ENCODE peak calls at places on chromosomes 11 and 22, in seven cellular contexts. R is prostate gland; W is nephron progenitor cell; M is fibroblast of villous mesenchyme; H is Caco-2; Q is CD8-positive, alpha-beta T cell; X is colonic mucosa. A is an unnamed sample.

GRCh38 chr22:16131918-16132317 is 442.1 kb downstream of the POTEH start:
- DNase-seq in R (no peak), W (no peak), M (no peak), H (no peak), Q (no peak), X (no peak), A (no peak)

GRCh38 chr11:91244921-91245320 is 979.7 kb upstream of the FAT3 start:
- DNase-seq in R (no peak), W (no peak), M (no peak), H (no peak), Q (no peak), X (no peak), A (no peak)

GRCh38 chr11:1879342-1879940 is 12.3 kb downstream of the PRR33 start:
- DNase-seq in R (no peak), W (no peak), M (no peak), H (peak; percentile 26), Q (no peak), X (no peak), A (no peak)

GRCh38 chr11:18264677-18265542 is 1.2 kb upstream of the SAA1 start:
- DNase-seq in R (no peak), W (no peak), M (no peak), H (no peak), Q (no peak), X (no peak), A (no peak)

GRCh38 chr22:20509344-20510047 is 2.1 kb downstream of the MED15 start:
- DNase-seq in R (peak; percentile 67), W (no peak), M (peak; percentile 96), H (peak; percentile 86), Q (peak; percentile 53), X (peak; percentile 81), A (no peak)

GRCh38 chr22:42608481-42609361 is 6.0 kb downstream of the POLDIP3 start:
- DNase-seq in R (no peak), W (no peak), M (peak; percentile 62), H (no peak), Q (no peak), X (no peak), A (no peak)

GRCh38 chr11:102421262-102421661 is 31.3 kb downstream of the TMEM123 start:
- DNase-seq in R (no peak), W (no peak), M (no peak), H (no peak), Q (no peak), X (no peak), A (no peak)

GRCh38 chr22:23834830-23835772 is 3.7 kb downstream of the DERL3 start:
- DNase-seq in R (no peak), W (no peak), M (no peak), H (peak; percentile 27), Q (no peak), X (no peak), A (no peak)

GRCh38 chr11:1668911-1669473 is 28.0 kb upstream of the KRTAP5-6 start:
- DNase-seq in R (no peak), W (no peak), M (no peak), H (peak; percentile 19), Q (no peak), X (no peak), A (no peak)

GRCh38 chr11:10743354-10744035 is 7.6 kb upstream of the CTR9 start:
- DNase-seq in R (no peak), W (no peak), M (peak; percentile 18), H (no peak), Q (peak; percentile 14), X (peak; percentile 52), A (no peak)

GRCh38 chr22:43000441-43001175 is 14.3 kb downstream of the PACSIN2 start:
- DNase-seq in R (no peak), W (no peak), M (peak; percentile 48), H (no peak), Q (no peak), X (no peak), A (no peak)

GRCh38 chr22:23240639-23241389 is 60.5 kb downstream of the BCR start:
- DNase-seq in R (no peak), W (no peak), M (no peak), H (peak; percentile 50), Q (peak; percentile 18), X (no peak), A (no peak)

GRCh38 chr11:123216249-123216648 is 21.2 kb upstream of the CLMP start:
- DNase-seq in R (no peak), W (no peak), M (no peak), H (no peak), Q (no peak), X (peak; percentile 60), A (no peak)

GRCh38 chr11:3841426-3842304 is 906 bp upstream of the RHOG start:
- DNase-seq in R (peak; percentile 82), W (peak; percentile 81), M (peak; percentile 85), H (peak; percentile 88), Q (peak; percentile 94), X (peak; percentile 92), A (peak; percentile 87)

GRCh38 chr22:43479962-43480361 is 68.1 kb downstream of the MPPED1 start:
- DNase-seq in R (no peak), W (no peak), M (no peak), H (no peak), Q (no peak), X (no peak), A (no peak)

GRCh38 chr11:10982695-10983492 is 125.0 kb upstream of the ZBED5 start:
- DNase-seq in R (no peak), W (no peak), M (no peak), H (no peak), Q (no peak), X (no peak), A (no peak)

GRCh38 chr22:22752556-22753477 is 108.4 kb downstream of the GGTLC2 start:
- DNase-seq in R (no peak), W (no peak), M (peak; percentile 69), H (no peak), Q (peak; percentile 15), X (no peak), A (no peak)

GRCh38 chr11:96744697-96745096 is 354.9 kb downstream of the JRKL start:
- DNase-seq in R (no peak), W (no peak), M (no peak), H (no peak), Q (no peak), X (no peak), A (no peak)

GRCh38 chr11:111416231-111416960 is 37.3 kb upstream of the POU2AF1 start:
- DNase-seq in R (no peak), W (no peak), M (no peak), H (peak; percentile 10), Q (no peak), X (no peak), A (no peak)

GRCh38 chr11:102367364-102367763 is 20.4 kb downstream of the BIRC2 start:
- DNase-seq in R (no peak), W (no peak), M (no peak), H (no peak), Q (no peak), X (no peak), A (no peak)

DNA sequence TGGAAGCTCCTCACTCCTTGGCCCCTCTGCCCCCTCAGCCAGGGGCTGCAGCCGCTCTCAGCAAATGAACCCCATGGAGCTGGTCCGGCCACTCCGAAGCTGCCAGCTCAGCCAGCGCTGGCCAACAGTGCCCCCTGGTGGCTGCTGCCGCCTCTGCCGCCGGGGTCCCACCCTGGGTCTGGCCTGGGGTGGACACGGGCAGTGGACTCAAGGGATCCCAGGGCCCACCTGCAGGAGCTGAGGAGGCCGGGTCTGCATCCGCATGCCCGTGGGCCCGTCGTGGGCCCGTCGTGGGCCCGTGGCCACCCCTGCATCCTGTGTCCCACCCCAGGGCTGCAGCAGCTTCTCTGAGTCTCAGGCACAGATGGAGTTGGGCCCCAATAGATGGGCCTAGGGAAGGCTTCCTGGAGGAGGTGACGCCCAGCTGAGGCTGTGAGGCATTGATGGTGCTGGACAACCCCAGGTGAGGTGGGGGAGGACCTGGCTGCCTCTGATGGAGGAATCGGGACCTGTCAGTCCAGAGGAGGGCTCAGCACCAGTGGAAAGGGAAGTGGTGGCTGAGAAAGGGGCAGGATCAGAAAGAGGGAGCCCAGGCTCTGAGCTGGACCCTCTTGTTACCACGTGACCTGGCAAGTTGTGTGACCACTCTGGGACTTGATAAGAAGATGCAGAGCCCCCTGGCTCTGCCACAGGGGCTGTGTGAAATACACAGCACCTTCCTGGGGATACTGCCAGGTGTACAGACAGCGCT is 522.3 kb downstream of the BRD1 start:
- DNase-seq in R (peak; percentile 29), W (peak; percentile 97), M (no peak), H (peak; percentile 59), Q (peak; percentile 65), X (peak; percentile 60), A (no peak)
- TF ChIP-seq CTCF in R (peak; percentile 84), W (peak; percentile 98), M (peak; percentile 12), H (peak; percentile 88), Q (peak; percentile 87), X (peak; percentile 88), A (peak; percentile 81)

GRCh38 chr22:26318975-26319374 is 110.1 kb upstream of the ASPHD2 start:
- DNase-seq in R (no peak), W (no peak), M (no peak), H (no peak), Q (no peak), X (no peak), A (no peak)
- TF ChIP-seq CTCF in R (no peak), W (no peak), M (no peak), H (peak; percentile 52), Q (no peak), X (no peak), A (no peak)

DNA sequence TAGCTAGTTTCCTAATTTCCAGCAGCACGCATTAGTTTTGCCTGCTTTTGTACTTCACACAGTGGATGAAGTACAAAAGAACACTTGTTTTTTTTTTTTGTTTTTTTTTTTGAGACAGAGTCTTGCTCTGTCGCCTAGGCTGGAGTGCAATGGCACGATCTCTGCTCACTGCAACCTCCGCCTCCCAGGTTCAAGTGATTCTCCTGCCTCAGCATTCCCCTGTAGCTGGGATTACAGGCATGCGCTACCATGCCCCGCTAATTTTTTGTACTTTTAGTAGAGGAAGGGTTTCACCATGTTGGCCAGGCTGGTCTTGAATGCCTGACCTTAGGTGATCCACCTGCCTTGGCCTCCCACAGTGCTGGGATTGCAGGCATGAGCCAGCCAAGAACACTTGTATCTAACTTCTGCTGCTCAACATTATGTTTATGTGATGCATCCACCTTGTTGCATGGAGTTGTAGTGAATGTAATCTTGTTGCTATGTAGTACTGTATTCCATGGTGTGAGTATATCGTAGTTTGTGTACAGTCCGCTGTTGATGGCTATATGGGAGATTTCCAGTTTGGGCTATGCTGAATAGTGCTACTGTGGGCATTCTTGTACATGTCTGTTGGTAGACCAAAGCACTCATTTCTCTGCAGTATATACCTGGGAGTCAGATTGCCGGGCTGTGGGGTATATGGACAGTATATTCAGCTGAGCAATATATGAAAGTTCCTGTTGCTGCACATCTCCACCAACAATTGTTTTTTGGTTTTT is 17.3 kb downstream of the PACS1 start:
- DNase-seq in R (no peak), W (no peak), M (no peak), H (no peak), Q (no peak), X (no peak), A (no peak)
- TF ChIP-seq CTCF in R (no peak), W (no peak), M (no peak), H (no peak), Q (no peak), X (no peak), A (no peak)

DNA sequence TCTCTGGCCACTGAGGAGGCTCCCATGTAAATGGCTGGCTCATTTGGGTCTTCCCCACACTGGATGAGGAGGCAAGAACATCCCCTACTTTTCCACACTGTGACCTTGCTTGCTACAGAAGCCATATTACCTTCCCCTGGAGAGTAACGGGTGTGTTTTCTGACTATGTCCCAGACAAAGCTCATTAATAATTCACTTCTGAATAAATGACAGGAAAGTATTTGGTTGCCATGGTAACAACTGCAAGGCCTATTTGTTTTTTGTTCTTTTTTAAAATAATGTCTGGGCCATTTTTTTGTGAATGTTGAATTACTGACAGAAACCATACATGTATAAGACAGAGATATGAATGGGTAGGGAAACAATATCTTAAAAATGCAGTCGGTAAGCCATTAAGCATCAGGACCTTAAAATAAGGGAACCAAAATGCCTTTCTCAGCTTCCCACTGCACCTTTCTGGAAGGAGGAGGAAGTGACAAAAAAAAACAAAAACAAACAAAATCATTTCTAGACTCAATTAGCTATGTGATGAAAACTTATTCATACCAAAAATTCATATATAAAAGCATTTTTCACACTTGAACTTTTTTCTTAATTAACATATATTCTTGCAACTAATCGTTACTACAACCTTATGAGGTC is 31.9 kb downstream of the SLC1A2 start:
- DNase-seq in R (no peak), W (no peak), M (no peak), H (no peak), Q (no peak), X (no peak), A (no peak)
- TF ChIP-seq CTCF in R (no peak), W (no peak), M (no peak), H (no peak), Q (no peak), X (no peak), A (peak; percentile 12)

A was measured in GM10248.